ENCODE peak calls at places on chromosomes 1 and 21, in eight cellular contexts. One of them, this sample, is unnamed.

GRCh38 chr1:185632659-185633428 is 101.3 kb upstream of the HMCN1 start:
- DNase-seq in K562: no peak
- DNase-seq in A549: no peak
- DNase-seq in sigmoid colon: no peak
- DNase-seq in ovary: no peak
- DNase-seq in body of pancreas: peak; percentile 9
- DNase-seq in tibial nerve: no peak
- DNase-seq in IMR-90: peak; percentile 34
- DNase-seq in this sample: peak; percentile 89

GRCh38 chr1:109151146-109151545 is 37.2 kb downstream of the ELAPOR1 start:
- DNase-seq in K562: peak; percentile 56
- DNase-seq in A549: peak; percentile 39
- DNase-seq in sigmoid colon: no peak
- DNase-seq in ovary: peak; percentile 34
- DNase-seq in body of pancreas: peak; percentile 81
- DNase-seq in tibial nerve: no peak
- DNase-seq in IMR-90: peak; percentile 74
- DNase-seq in this sample: no peak

GRCh38 chr1:23854568-23854967 is 13.5 kb downstream of the FUCA1 start:
- DNase-seq in K562: peak; percentile 27
- DNase-seq in A549: no peak
- DNase-seq in sigmoid colon: no peak
- DNase-seq in ovary: no peak
- DNase-seq in body of pancreas: no peak
- DNase-seq in tibial nerve: no peak
- DNase-seq in IMR-90: no peak
- DNase-seq in this sample: peak; percentile 49

GRCh38 chr1:20421441-20421840 is 64.6 kb downstream of the CAMK2N1 start:
- DNase-seq in K562: no peak
- DNase-seq in A549: no peak
- DNase-seq in sigmoid colon: no peak
- DNase-seq in ovary: no peak
- DNase-seq in body of pancreas: no peak
- DNase-seq in tibial nerve: no peak
- DNase-seq in IMR-90: no peak
- DNase-seq in this sample: no peak

GRCh38 chr1:232381676-232382075 is 248.3 kb downstream of the SIPA1L2 start:
- DNase-seq in K562: no peak
- DNase-seq in A549: no peak
- DNase-seq in sigmoid colon: no peak
- DNase-seq in ovary: no peak
- DNase-seq in body of pancreas: no peak
- DNase-seq in tibial nerve: no peak
- DNase-seq in IMR-90: peak; percentile 45
- DNase-seq in this sample: no peak

GRCh38 chr1:237448042-237448441 is 406.1 kb downstream of the RYR2 start:
- DNase-seq in K562: no peak
- DNase-seq in A549: no peak
- DNase-seq in sigmoid colon: no peak
- DNase-seq in ovary: no peak
- DNase-seq in body of pancreas: no peak
- DNase-seq in tibial nerve: no peak
- DNase-seq in IMR-90: no peak
- DNase-seq in this sample: no peak

GRCh38 chr1:227561303-227561702 is 2.1 kb upstream of the ZNF678 start:
- DNase-seq in K562: no peak
- DNase-seq in A549: no peak
- DNase-seq in sigmoid colon: no peak
- DNase-seq in ovary: no peak
- DNase-seq in body of pancreas: no peak
- DNase-seq in tibial nerve: no peak
- DNase-seq in IMR-90: no peak
- DNase-seq in this sample: no peak

GRCh38 chr1:51453010-51453409 is 66.1 kb downstream of the EPS15 start:
- DNase-seq in K562: no peak
- DNase-seq in A549: no peak
- DNase-seq in sigmoid colon: no peak
- DNase-seq in ovary: no peak
- DNase-seq in body of pancreas: no peak
- DNase-seq in tibial nerve: no peak
- DNase-seq in IMR-90: no peak
- DNase-seq in this sample: no peak

GRCh38 chr1:25562101-25562927 is 18.9 kb downstream of the LDLRAP1 start:
- DNase-seq in K562: no peak
- DNase-seq in A549: no peak
- DNase-seq in sigmoid colon: no peak
- DNase-seq in ovary: no peak
- DNase-seq in body of pancreas: peak; percentile 63
- DNase-seq in tibial nerve: no peak
- DNase-seq in IMR-90: no peak
- DNase-seq in this sample: peak; percentile 69

GRCh38 chr1:51058863-51059262 is 43.2 kb upstream of the C1orf185 start:
- DNase-seq in K562: no peak
- DNase-seq in A549: peak; percentile 27
- DNase-seq in sigmoid colon: no peak
- DNase-seq in ovary: no peak
- DNase-seq in body of pancreas: no peak
- DNase-seq in tibial nerve: no peak
- DNase-seq in IMR-90: peak; percentile 37
- DNase-seq in this sample: peak; percentile 37

GRCh38 chr21:42159560-42160110 is 59.3 kb upstream of the ABCG1 start:
- DNase-seq in K562: no peak
- DNase-seq in A549: no peak
- DNase-seq in sigmoid colon: peak; percentile 39
- DNase-seq in ovary: peak; percentile 26
- DNase-seq in body of pancreas: no peak
- DNase-seq in tibial nerve: no peak
- DNase-seq in IMR-90: no peak
- DNase-seq in this sample: no peak

GRCh38 chr1:178143730-178144343 is 49.9 kb downstream of the RASAL2 start:
- DNase-seq in K562: no peak
- DNase-seq in A549: no peak
- DNase-seq in sigmoid colon: no peak
- DNase-seq in ovary: no peak
- DNase-seq in body of pancreas: no peak
- DNase-seq in tibial nerve: no peak
- DNase-seq in IMR-90: peak; percentile 51
- DNase-seq in this sample: peak; percentile 25

GRCh38 chr1:223832637-223832943 is 13.2 kb downstream of the TP53BP2 start:
- DNase-seq in K562: no peak
- DNase-seq in A549: no peak
- DNase-seq in sigmoid colon: no peak
- DNase-seq in ovary: no peak
- DNase-seq in body of pancreas: no peak
- DNase-seq in tibial nerve: no peak
- DNase-seq in IMR-90: no peak
- DNase-seq in this sample: peak; percentile 77

GRCh38 chr1:83954301-83954823 is 44.6 kb downstream of the TTLL7 start:
- DNase-seq in K562: no peak
- DNase-seq in A549: no peak
- DNase-seq in sigmoid colon: no peak
- DNase-seq in ovary: no peak
- DNase-seq in body of pancreas: no peak
- DNase-seq in tibial nerve: no peak
- DNase-seq in IMR-90: no peak
- DNase-seq in this sample: no peak

GRCh38 chr1:21175324-21175669 is 1.4 kb downstream of the EIF4G3 start:
- DNase-seq in K562: no peak
- DNase-seq in A549: no peak
- DNase-seq in sigmoid colon: peak; percentile 72
- DNase-seq in ovary: no peak
- DNase-seq in body of pancreas: peak; percentile 68
- DNase-seq in tibial nerve: no peak
- DNase-seq in IMR-90: peak; percentile 27
- DNase-seq in this sample: peak; percentile 82

GRCh38 chr1:236258114-236258609 is 23.6 kb downstream of the ERO1B start:
- DNase-seq in K562: no peak
- DNase-seq in A549: no peak
- DNase-seq in sigmoid colon: no peak
- DNase-seq in ovary: no peak
- DNase-seq in body of pancreas: no peak
- DNase-seq in tibial nerve: no peak
- DNase-seq in IMR-90: no peak
- DNase-seq in this sample: no peak

GRCh38 chr1:214552174-214552608 is 789 bp upstream of the PTPN14 start:
- DNase-seq in K562: no peak
- DNase-seq in A549: peak; percentile 78
- DNase-seq in sigmoid colon: peak; percentile 72
- DNase-seq in ovary: peak; percentile 71
- DNase-seq in body of pancreas: peak; percentile 78
- DNase-seq in tibial nerve: peak; percentile 42
- DNase-seq in IMR-90: peak; percentile 64
- DNase-seq in this sample: no peak

GRCh38 chr1:214550339-214551051 is 907 bp downstream of the PTPN14 start:
- DNase-seq in K562: no peak
- DNase-seq in A549: no peak
- DNase-seq in sigmoid colon: no peak
- DNase-seq in ovary: no peak
- DNase-seq in body of pancreas: no peak
- DNase-seq in tibial nerve: no peak
- DNase-seq in IMR-90: no peak
- DNase-seq in this sample: no peak

GRCh38 chr1:214551052-214551435 is 358 bp downstream of the PTPN14 start:
- DNase-seq in K562: no peak
- DNase-seq in A549: no peak
- DNase-seq in sigmoid colon: peak; percentile 81
- DNase-seq in ovary: no peak
- DNase-seq in body of pancreas: peak; percentile 47
- DNase-seq in tibial nerve: peak; percentile 27
- DNase-seq in IMR-90: no peak
- DNase-seq in this sample: no peak

GRCh38 chr1:214553142-214553710 is 1.8 kb upstream of the PTPN14 start:
- DNase-seq in K562: no peak
- DNase-seq in A549: no peak
- DNase-seq in sigmoid colon: no peak
- DNase-seq in ovary: no peak
- DNase-seq in body of pancreas: no peak
- DNase-seq in tibial nerve: no peak
- DNase-seq in IMR-90: no peak
- DNase-seq in this sample: no peak

DNA sequence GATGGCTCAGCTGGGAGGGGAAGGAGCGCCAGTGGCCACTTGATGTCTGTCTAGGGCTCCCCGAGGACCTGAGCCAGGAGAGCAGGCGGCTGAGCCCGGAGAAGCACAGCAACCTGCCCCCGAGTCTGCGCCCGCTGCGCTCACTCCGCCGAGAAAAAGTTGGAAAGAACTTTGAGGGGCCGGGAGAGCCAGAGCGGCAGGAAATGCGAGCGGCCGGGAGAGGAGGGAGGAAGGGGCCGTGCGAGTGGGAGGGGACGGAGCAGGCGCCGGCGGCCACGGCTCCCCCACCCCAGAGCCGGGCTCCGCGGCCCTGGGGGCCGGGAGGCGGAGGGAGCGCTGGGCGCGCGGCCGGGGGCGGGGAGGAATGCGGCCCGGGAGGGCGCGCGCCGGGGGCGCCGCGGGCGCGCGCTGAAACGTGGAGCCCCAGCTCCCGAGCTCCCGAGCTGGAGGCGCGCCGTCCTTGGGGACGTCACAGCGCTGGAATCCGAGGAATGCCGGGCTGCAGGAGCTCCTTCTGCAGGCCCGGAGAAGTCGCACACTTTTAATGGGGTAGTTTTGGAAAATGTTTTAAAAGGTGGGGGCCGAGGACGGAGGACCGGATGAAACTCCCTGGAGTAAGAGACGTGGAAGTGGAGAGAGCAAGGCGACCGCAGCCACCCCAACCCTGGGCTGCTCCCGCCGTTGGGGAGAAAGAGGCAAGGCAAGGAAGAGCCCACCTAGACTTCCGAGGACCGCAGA is at the start of gene PTPN14:
- DNase-seq in K562: peak; percentile 54
- DNase-seq in A549: peak; percentile 94
- DNase-seq in sigmoid colon: peak; percentile 95
- DNase-seq in ovary: peak; percentile 95
- DNase-seq in body of pancreas: peak; percentile 92
- DNase-seq in tibial nerve: peak; percentile 65
- DNase-seq in IMR-90: peak; percentile 96
- DNase-seq in this sample: peak; percentile 55
- TF ChIP-seq POLR2A in K562: no peak
- TF ChIP-seq POLR2A in A549: no peak
- TF ChIP-seq POLR2A in sigmoid colon: peak; percentile 38
- TF ChIP-seq POLR2A in ovary: peak; percentile 68
- TF ChIP-seq POLR2A in body of pancreas: peak; percentile 78
- TF ChIP-seq POLR2A in tibial nerve: peak; percentile 72
- TF ChIP-seq POLR2A in IMR-90: peak; percentile 81
- TF ChIP-seq POLR2A in this sample: no peak

GRCh38 chr1:18738617-18739016 is 108.0 kb downstream of the PAX7 start:
- DNase-seq in K562: no peak
- DNase-seq in A549: no peak
- DNase-seq in sigmoid colon: no peak
- DNase-seq in ovary: no peak
- DNase-seq in body of pancreas: no peak
- DNase-seq in tibial nerve: no peak
- DNase-seq in IMR-90: no peak
- DNase-seq in this sample: no peak
- TF ChIP-seq CTCF in K562: no peak
- TF ChIP-seq CTCF in A549: no peak
- TF ChIP-seq CTCF in sigmoid colon: no peak
- TF ChIP-seq CTCF in ovary: no peak
- TF ChIP-seq CTCF in body of pancreas: no peak
- TF ChIP-seq CTCF in tibial nerve: no peak
- TF ChIP-seq CTCF in IMR-90: no peak
- TF ChIP-seq CTCF in this sample: no peak

GRCh38 chr1:67688526-67689219 is 3.7 kb downstream of the GADD45A start:
- DNase-seq in K562: peak; percentile 60
- DNase-seq in A549: no peak
- DNase-seq in sigmoid colon: no peak
- DNase-seq in ovary: no peak
- DNase-seq in body of pancreas: no peak
- DNase-seq in tibial nerve: no peak
- DNase-seq in IMR-90: no peak
- DNase-seq in this sample: peak; percentile 61
- H3K4me3 ChIP-seq in K562: peak overlapping the region; percentile 93
- H3K4me3 ChIP-seq in A549: peak overlapping the region; percentile 80
- H3K4me3 ChIP-seq in sigmoid colon: no peak overlapping the region
- H3K4me3 ChIP-seq in ovary: no peak overlapping the region
- H3K4me3 ChIP-seq in body of pancreas: no peak overlapping the region
- H3K4me3 ChIP-seq in tibial nerve: no peak overlapping the region
- H3K4me3 ChIP-seq in IMR-90: no peak overlapping the region
- H3K4me3 ChIP-seq in this sample: no peak overlapping the region

DNA sequence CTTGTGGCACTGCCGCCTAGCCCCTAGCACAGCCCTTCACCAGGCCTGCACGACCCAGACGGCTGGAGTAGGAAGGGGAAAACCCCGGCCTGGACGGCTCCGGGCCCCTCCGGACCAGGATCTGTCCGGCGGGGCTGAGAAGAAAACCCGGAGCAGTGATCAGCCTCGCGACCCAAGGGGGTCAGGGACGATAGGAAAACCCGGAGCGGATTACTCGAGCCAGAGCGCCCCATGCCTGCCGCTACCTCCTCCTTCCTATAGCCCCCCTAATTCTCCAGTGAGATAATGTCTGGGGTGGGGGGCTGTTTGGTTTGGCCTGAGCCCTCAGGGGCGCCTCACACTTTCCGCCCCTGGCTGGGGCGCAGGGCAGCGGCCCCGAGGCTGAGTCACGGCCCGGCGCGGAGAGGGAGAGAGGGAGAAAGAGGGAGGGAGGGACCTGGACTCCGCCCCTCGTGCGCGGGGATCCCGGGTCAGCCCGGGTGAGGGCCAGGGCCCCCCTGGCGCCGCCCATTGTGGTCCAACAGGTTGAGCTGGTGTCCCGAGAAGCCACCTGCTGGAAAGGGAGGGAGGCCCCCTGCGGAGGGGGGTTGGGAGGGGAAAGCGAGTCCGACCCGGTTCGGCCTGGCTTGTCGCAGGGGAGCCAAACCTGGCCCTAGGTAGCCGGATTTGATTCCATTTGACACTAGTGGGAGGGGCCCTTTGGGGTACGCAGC is 1.7 kb upstream of the ZBTB7B start:
- DNase-seq in K562: peak; percentile 81
- DNase-seq in A549: peak; percentile 94
- DNase-seq in sigmoid colon: peak; percentile 95
- DNase-seq in ovary: peak; percentile 91
- DNase-seq in body of pancreas: peak; percentile 98
- DNase-seq in tibial nerve: peak; percentile 68
- DNase-seq in IMR-90: peak; percentile 77
- DNase-seq in this sample: peak; percentile 94
- TF ChIP-seq POLR2A in K562: peak; percentile 80
- TF ChIP-seq POLR2A in A549: no peak
- TF ChIP-seq POLR2A in sigmoid colon: peak; percentile 88
- TF ChIP-seq POLR2A in ovary: peak; percentile 94
- TF ChIP-seq POLR2A in body of pancreas: peak; percentile 82
- TF ChIP-seq POLR2A in tibial nerve: peak; percentile 65
- TF ChIP-seq POLR2A in IMR-90: no peak
- TF ChIP-seq POLR2A in this sample: peak; percentile 38